ENCODE peak calls at places on chromosomes 1 and 21, in seven cellular contexts. One of them, this sample, is unnamed.
A peak's percentile ranks its signal among the peaks of the same experiment; 100 is the strongest.

GRCh38 chr1:241888232-241888631 is 40.2 kb downstream of the EXO1 start:
- DNase-seq in CD4-positive, alpha-beta T cell: no peak
- DNase-seq in Peyer's patch: no peak
- DNase-seq in fibroblast of pulmonary artery: no peak
- DNase-seq in COR-L47: no peak
- DNase-seq in neural progenitor cell: no peak
- DNase-seq in activated naive CD4-positive, alpha-beta T cell: no peak
- DNase-seq in this sample: no peak

GRCh38 chr1:95282496-95282850 is 48.5 kb downstream of the RWDD3 start:
- DNase-seq in CD4-positive, alpha-beta T cell: no peak
- DNase-seq in Peyer's patch: no peak
- DNase-seq in fibroblast of pulmonary artery: no peak
- DNase-seq in COR-L47: no peak
- DNase-seq in neural progenitor cell: no peak
- DNase-seq in activated naive CD4-positive, alpha-beta T cell: no peak
- DNase-seq in this sample: no peak

GRCh38 chr1:27391511-27392095 is 819 bp upstream of the GPR3 start:
- DNase-seq in CD4-positive, alpha-beta T cell: no peak
- DNase-seq in Peyer's patch: peak; percentile 34
- DNase-seq in fibroblast of pulmonary artery: peak; percentile 59
- DNase-seq in COR-L47: peak; percentile 86
- DNase-seq in neural progenitor cell: peak; percentile 56
- DNase-seq in activated naive CD4-positive, alpha-beta T cell: no peak
- DNase-seq in this sample: no peak

GRCh38 chr1:100249155-100249536 is 488 bp downstream of the DBT start:
- DNase-seq in CD4-positive, alpha-beta T cell: no peak
- DNase-seq in Peyer's patch: no peak
- DNase-seq in fibroblast of pulmonary artery: no peak
- DNase-seq in COR-L47: no peak
- DNase-seq in neural progenitor cell: peak; percentile 28
- DNase-seq in activated naive CD4-positive, alpha-beta T cell: no peak
- DNase-seq in this sample: no peak

GRCh38 chr1:179142889-179143299 is 61.0 kb downstream of the TOR3A start:
- DNase-seq in CD4-positive, alpha-beta T cell: no peak
- DNase-seq in Peyer's patch: no peak
- DNase-seq in fibroblast of pulmonary artery: peak; percentile 98
- DNase-seq in COR-L47: no peak
- DNase-seq in neural progenitor cell: no peak
- DNase-seq in activated naive CD4-positive, alpha-beta T cell: no peak
- DNase-seq in this sample: no peak

GRCh38 chr1:239233626-239234025 is 152.7 kb upstream of the CHRM3 start:
- DNase-seq in CD4-positive, alpha-beta T cell: no peak
- DNase-seq in Peyer's patch: no peak
- DNase-seq in fibroblast of pulmonary artery: no peak
- DNase-seq in COR-L47: no peak
- DNase-seq in neural progenitor cell: no peak
- DNase-seq in activated naive CD4-positive, alpha-beta T cell: no peak
- DNase-seq in this sample: no peak

GRCh38 chr1:116033322-116033721 is 57.0 kb downstream of the SLC22A15 start:
- DNase-seq in CD4-positive, alpha-beta T cell: no peak
- DNase-seq in Peyer's patch: no peak
- DNase-seq in fibroblast of pulmonary artery: no peak
- DNase-seq in COR-L47: peak; percentile 73
- DNase-seq in neural progenitor cell: peak; percentile 91
- DNase-seq in activated naive CD4-positive, alpha-beta T cell: no peak
- DNase-seq in this sample: no peak

GRCh38 chr1:236576004-236576403 is 28.3 kb downstream of the HEATR1 start:
- DNase-seq in CD4-positive, alpha-beta T cell: no peak
- DNase-seq in Peyer's patch: no peak
- DNase-seq in fibroblast of pulmonary artery: peak; percentile 58
- DNase-seq in COR-L47: no peak
- DNase-seq in neural progenitor cell: no peak
- DNase-seq in activated naive CD4-positive, alpha-beta T cell: no peak
- DNase-seq in this sample: no peak

GRCh38 chr1:111062081-111062480 is 77.8 kb downstream of the DRAM2 start:
- DNase-seq in CD4-positive, alpha-beta T cell: no peak
- DNase-seq in Peyer's patch: no peak
- DNase-seq in fibroblast of pulmonary artery: no peak
- DNase-seq in COR-L47: no peak
- DNase-seq in neural progenitor cell: no peak
- DNase-seq in activated naive CD4-positive, alpha-beta T cell: no peak
- DNase-seq in this sample: no peak

GRCh38 chr21:15421947-15422346 is 307.8 kb upstream of the USP25 start:
- DNase-seq in CD4-positive, alpha-beta T cell: no peak
- DNase-seq in Peyer's patch: no peak
- DNase-seq in fibroblast of pulmonary artery: peak; percentile 35
- DNase-seq in COR-L47: no peak
- DNase-seq in neural progenitor cell: no peak
- DNase-seq in activated naive CD4-positive, alpha-beta T cell: no peak
- DNase-seq in this sample: no peak

GRCh38 chr1:186191511-186191910 is 183.5 kb downstream of the TPR start:
- DNase-seq in CD4-positive, alpha-beta T cell: no peak
- DNase-seq in Peyer's patch: no peak
- DNase-seq in fibroblast of pulmonary artery: no peak
- DNase-seq in COR-L47: no peak
- DNase-seq in neural progenitor cell: no peak
- DNase-seq in activated naive CD4-positive, alpha-beta T cell: no peak
- DNase-seq in this sample: no peak

GRCh38 chr21:38258803-38259485 is 2.2 kb downstream of the KCNJ15 start:
- DNase-seq in CD4-positive, alpha-beta T cell: no peak
- DNase-seq in Peyer's patch: no peak
- DNase-seq in fibroblast of pulmonary artery: peak; percentile 96
- DNase-seq in COR-L47: no peak
- DNase-seq in neural progenitor cell: no peak
- DNase-seq in activated naive CD4-positive, alpha-beta T cell: no peak
- DNase-seq in this sample: no peak

GRCh38 chr1:205620269-205620668 is 11.5 kb downstream of the ELK4 start:
- DNase-seq in CD4-positive, alpha-beta T cell: no peak
- DNase-seq in Peyer's patch: no peak
- DNase-seq in fibroblast of pulmonary artery: no peak
- DNase-seq in COR-L47: no peak
- DNase-seq in neural progenitor cell: no peak
- DNase-seq in activated naive CD4-positive, alpha-beta T cell: no peak
- DNase-seq in this sample: no peak

GRCh38 chr1:26049531-26050254 is 3.8 kb upstream of the SLC30A2 start:
- DNase-seq in CD4-positive, alpha-beta T cell: no peak
- DNase-seq in Peyer's patch: no peak
- DNase-seq in fibroblast of pulmonary artery: no peak
- DNase-seq in COR-L47: no peak
- DNase-seq in neural progenitor cell: no peak
- DNase-seq in activated naive CD4-positive, alpha-beta T cell: no peak
- DNase-seq in this sample: no peak

GRCh38 chr21:26945916-26946315 is 21.0 kb downstream of the ADAMTS5 start:
- DNase-seq in CD4-positive, alpha-beta T cell: no peak
- DNase-seq in Peyer's patch: no peak
- DNase-seq in fibroblast of pulmonary artery: no peak
- DNase-seq in COR-L47: no peak
- DNase-seq in neural progenitor cell: no peak
- DNase-seq in activated naive CD4-positive, alpha-beta T cell: no peak
- DNase-seq in this sample: no peak

GRCh38 chr1:1196431-1197187 is 9.8 kb downstream of the TNFRSF18 start:
- DNase-seq in CD4-positive, alpha-beta T cell: peak; percentile 30
- DNase-seq in Peyer's patch: no peak
- DNase-seq in fibroblast of pulmonary artery: no peak
- DNase-seq in COR-L47: no peak
- DNase-seq in neural progenitor cell: no peak
- DNase-seq in activated naive CD4-positive, alpha-beta T cell: no peak
- DNase-seq in this sample: no peak

GRCh38 chr1:89918127-89918793 is 76.7 kb upstream of the ZNF326 start:
- DNase-seq in CD4-positive, alpha-beta T cell: no peak
- DNase-seq in Peyer's patch: no peak
- DNase-seq in fibroblast of pulmonary artery: no peak
- DNase-seq in COR-L47: no peak
- DNase-seq in neural progenitor cell: no peak
- DNase-seq in activated naive CD4-positive, alpha-beta T cell: no peak
- DNase-seq in this sample: no peak

GRCh38 chr1:64183380-64183984 is 19.9 kb upstream of the UBE2U start:
- DNase-seq in CD4-positive, alpha-beta T cell: no peak
- DNase-seq in Peyer's patch: no peak
- DNase-seq in fibroblast of pulmonary artery: peak; percentile 51
- DNase-seq in COR-L47: no peak
- DNase-seq in neural progenitor cell: no peak
- DNase-seq in activated naive CD4-positive, alpha-beta T cell: no peak
- DNase-seq in this sample: no peak

GRCh38 chr21:14545906-14546480 is at the start of gene SAMSN1:
- DNase-seq in CD4-positive, alpha-beta T cell: peak; percentile 54
- DNase-seq in Peyer's patch: peak; percentile 76
- DNase-seq in fibroblast of pulmonary artery: peak; percentile 45
- DNase-seq in COR-L47: no peak
- DNase-seq in neural progenitor cell: no peak
- DNase-seq in activated naive CD4-positive, alpha-beta T cell: no peak
- DNase-seq in this sample: peak; percentile 51

GRCh38 chr1:24896176-24896575 is 33.9 kb downstream of the RUNX3 start:
- DNase-seq in CD4-positive, alpha-beta T cell: peak; percentile 12
- DNase-seq in Peyer's patch: no peak
- DNase-seq in fibroblast of pulmonary artery: no peak
- DNase-seq in COR-L47: no peak
- DNase-seq in neural progenitor cell: no peak
- DNase-seq in activated naive CD4-positive, alpha-beta T cell: no peak
- DNase-seq in this sample: no peak

GRCh38 chr1:15808955-15809354 is 1.5 kb upstream of the UQCRHL start:
- DNase-seq in CD4-positive, alpha-beta T cell: no peak
- DNase-seq in Peyer's patch: no peak
- DNase-seq in fibroblast of pulmonary artery: no peak
- DNase-seq in COR-L47: no peak
- DNase-seq in neural progenitor cell: peak; percentile 13
- DNase-seq in activated naive CD4-positive, alpha-beta T cell: no peak
- DNase-seq in this sample: no peak

GRCh38 chr1:37098196-37098595 is 63.9 kb upstream of the GRIK3 start:
- DNase-seq in CD4-positive, alpha-beta T cell: no peak
- DNase-seq in Peyer's patch: no peak
- DNase-seq in fibroblast of pulmonary artery: no peak
- DNase-seq in COR-L47: no peak
- DNase-seq in neural progenitor cell: peak; percentile 24
- DNase-seq in activated naive CD4-positive, alpha-beta T cell: no peak
- DNase-seq in this sample: no peak

GRCh38 chr1:47738560-47739182 is 258.5 kb downstream of the TRABD2B start:
- DNase-seq in CD4-positive, alpha-beta T cell: no peak
- DNase-seq in Peyer's patch: no peak
- DNase-seq in fibroblast of pulmonary artery: peak; percentile 70
- DNase-seq in COR-L47: no peak
- DNase-seq in neural progenitor cell: peak; percentile 81
- DNase-seq in activated naive CD4-positive, alpha-beta T cell: no peak
- DNase-seq in this sample: no peak

GRCh38 chr21:42377211-42377950 is 11.0 kb upstream of the TFF1 start:
- DNase-seq in CD4-positive, alpha-beta T cell: no peak
- DNase-seq in Peyer's patch: no peak
- DNase-seq in fibroblast of pulmonary artery: no peak
- DNase-seq in COR-L47: no peak
- DNase-seq in neural progenitor cell: no peak
- DNase-seq in activated naive CD4-positive, alpha-beta T cell: no peak
- DNase-seq in this sample: no peak

GRCh38 chr1:13759072-13759471 is 59.1 kb downstream of the PRDM2 start:
- DNase-seq in CD4-positive, alpha-beta T cell: no peak
- DNase-seq in Peyer's patch: no peak
- DNase-seq in fibroblast of pulmonary artery: no peak
- DNase-seq in COR-L47: no peak
- DNase-seq in neural progenitor cell: no peak
- DNase-seq in activated naive CD4-positive, alpha-beta T cell: no peak
- DNase-seq in this sample: no peak

GRCh38 chr21:41659791-41660560 is 106.9 kb downstream of the RIPK4 start:
- DNase-seq in CD4-positive, alpha-beta T cell: no peak
- DNase-seq in Peyer's patch: no peak
- DNase-seq in fibroblast of pulmonary artery: peak; percentile 42
- DNase-seq in COR-L47: no peak
- DNase-seq in neural progenitor cell: no peak
- DNase-seq in activated naive CD4-positive, alpha-beta T cell: no peak
- DNase-seq in this sample: no peak

GRCh38 chr1:234271243-234271606 is 102.0 kb upstream of the COA6 start:
- DNase-seq in CD4-positive, alpha-beta T cell: no peak
- DNase-seq in Peyer's patch: no peak
- DNase-seq in fibroblast of pulmonary artery: no peak
- DNase-seq in COR-L47: no peak
- DNase-seq in neural progenitor cell: no peak
- DNase-seq in activated naive CD4-positive, alpha-beta T cell: no peak
- DNase-seq in this sample: no peak

GRCh38 chr1:88333301-88333700 is 350.8 kb upstream of the PKN2 start:
- DNase-seq in CD4-positive, alpha-beta T cell: no peak
- DNase-seq in Peyer's patch: no peak
- DNase-seq in fibroblast of pulmonary artery: no peak
- DNase-seq in COR-L47: no peak
- DNase-seq in neural progenitor cell: no peak
- DNase-seq in activated naive CD4-positive, alpha-beta T cell: no peak
- DNase-seq in this sample: no peak

GRCh38 chr1:38129473-38129872 is 82.9 kb upstream of the POU3F1 start:
- DNase-seq in CD4-positive, alpha-beta T cell: no peak
- DNase-seq in Peyer's patch: no peak
- DNase-seq in fibroblast of pulmonary artery: no peak
- DNase-seq in COR-L47: no peak
- DNase-seq in neural progenitor cell: peak; percentile 50
- DNase-seq in activated naive CD4-positive, alpha-beta T cell: no peak
- DNase-seq in this sample: no peak

GRCh38 chr1:231020816-231021215 is 19.2 kb downstream of the FAM89A start:
- DNase-seq in CD4-positive, alpha-beta T cell: no peak
- DNase-seq in Peyer's patch: no peak
- DNase-seq in fibroblast of pulmonary artery: no peak
- DNase-seq in COR-L47: no peak
- DNase-seq in neural progenitor cell: no peak
- DNase-seq in activated naive CD4-positive, alpha-beta T cell: no peak
- DNase-seq in this sample: no peak

GRCh38 chr1:50701706-50702317 is 258.3 kb downstream of the FAF1 start:
- DNase-seq in CD4-positive, alpha-beta T cell: no peak
- DNase-seq in Peyer's patch: no peak
- DNase-seq in fibroblast of pulmonary artery: no peak
- DNase-seq in COR-L47: no peak
- DNase-seq in neural progenitor cell: no peak
- DNase-seq in activated naive CD4-positive, alpha-beta T cell: no peak
- DNase-seq in this sample: no peak

GRCh38 chr1:147613506-147613905 is 56.8 kb downstream of the ACP6 start:
- DNase-seq in CD4-positive, alpha-beta T cell: no peak
- DNase-seq in Peyer's patch: no peak
- DNase-seq in fibroblast of pulmonary artery: no peak
- DNase-seq in COR-L47: peak; percentile 65
- DNase-seq in neural progenitor cell: no peak
- DNase-seq in activated naive CD4-positive, alpha-beta T cell: no peak
- DNase-seq in this sample: no peak

GRCh38 chr21:15992171-15992570 is 262.4 kb downstream of the USP25 start:
- DNase-seq in CD4-positive, alpha-beta T cell: no peak
- DNase-seq in Peyer's patch: no peak
- DNase-seq in fibroblast of pulmonary artery: no peak
- DNase-seq in COR-L47: no peak
- DNase-seq in neural progenitor cell: no peak
- DNase-seq in activated naive CD4-positive, alpha-beta T cell: no peak
- DNase-seq in this sample: no peak

GRCh38 chr1:54178296-54179070 is 21.3 kb downstream of the CYB5RL start:
- DNase-seq in CD4-positive, alpha-beta T cell: no peak
- DNase-seq in Peyer's patch: no peak
- DNase-seq in fibroblast of pulmonary artery: no peak
- DNase-seq in COR-L47: no peak
- DNase-seq in neural progenitor cell: no peak
- DNase-seq in activated naive CD4-positive, alpha-beta T cell: no peak
- DNase-seq in this sample: no peak

GRCh38 chr1:66381626-66382275 is 152.2 kb upstream of the SGIP1 start:
- DNase-seq in CD4-positive, alpha-beta T cell: no peak
- DNase-seq in Peyer's patch: no peak
- DNase-seq in fibroblast of pulmonary artery: no peak
- DNase-seq in COR-L47: no peak
- DNase-seq in neural progenitor cell: no peak
- DNase-seq in activated naive CD4-positive, alpha-beta T cell: no peak
- DNase-seq in this sample: no peak

This sample was measured in NK-92 treated with Interleukin-12 subunit alpha and Interleukin-12 subunit beta, amount 100 ng/mL, for 24 hours.